ENCODE peak calls at places on chromosomes 5 and 9, in eight cellular contexts. One of them, this sample, is unnamed.

GRCh38 chr5:9456435-9457042 is 89.3 kb downstream of the SEMA5A start:
- DNase-seq in ovary: no peak
- DNase-seq in CD4-positive, alpha-beta T cell: no peak
- DNase-seq in ascending aorta: no peak
- DNase-seq in osteoblast: peak
- DNase-seq in cardiac muscle cell: no peak
- DNase-seq in GM13976: no peak
- DNase-seq in Calu3: no peak
- DNase-seq in this sample: no peak

GRCh38 chr9:29750062-29750461 is 2176.8 kb upstream of the C9orf72 start:
- DNase-seq in ovary: no peak
- DNase-seq in CD4-positive, alpha-beta T cell: no peak
- DNase-seq in ascending aorta: no peak
- DNase-seq in osteoblast: no peak
- DNase-seq in cardiac muscle cell: peak
- DNase-seq in GM13976: no peak
- DNase-seq in Calu3: no peak
- DNase-seq in this sample: no peak

GRCh38 chr9:12702160-12702758 is 9.1 kb downstream of the TYRP1 start:
- DNase-seq in ovary: no peak
- DNase-seq in CD4-positive, alpha-beta T cell: no peak
- DNase-seq in ascending aorta: peak
- DNase-seq in osteoblast: no peak
- DNase-seq in cardiac muscle cell: peak
- DNase-seq in GM13976: no peak
- DNase-seq in Calu3: peak
- DNase-seq in this sample: no peak

GRCh38 chr9:137369111-137369787 is 53.7 kb downstream of the EXD3 start:
- DNase-seq in ovary: peak
- DNase-seq in CD4-positive, alpha-beta T cell: no peak
- DNase-seq in ascending aorta: peak
- DNase-seq in osteoblast: peak
- DNase-seq in cardiac muscle cell: no peak
- DNase-seq in GM13976: no peak
- DNase-seq in Calu3: no peak
- DNase-seq in this sample: no peak

GRCh38 chr5:57117601-57118000 is 56.3 kb upstream of the GPBP1 start:
- DNase-seq in ovary: no peak
- DNase-seq in CD4-positive, alpha-beta T cell: peak
- DNase-seq in ascending aorta: no peak
- DNase-seq in osteoblast: peak
- DNase-seq in cardiac muscle cell: no peak
- DNase-seq in GM13976: no peak
- DNase-seq in Calu3: no peak
- DNase-seq in this sample: no peak

GRCh38 chr5:137254695-137255094 is 244.4 kb downstream of the SPOCK1 start:
- DNase-seq in ovary: no peak
- DNase-seq in CD4-positive, alpha-beta T cell: no peak
- DNase-seq in ascending aorta: no peak
- DNase-seq in osteoblast: no peak
- DNase-seq in cardiac muscle cell: peak
- DNase-seq in GM13976: no peak
- DNase-seq in Calu3: no peak
- DNase-seq in this sample: no peak

GRCh38 chr5:16596541-16596940 is 20.3 kb downstream of the RETREG1 start:
- DNase-seq in ovary: no peak
- DNase-seq in CD4-positive, alpha-beta T cell: no peak
- DNase-seq in ascending aorta: no peak
- DNase-seq in osteoblast: no peak
- DNase-seq in cardiac muscle cell: no peak
- DNase-seq in GM13976: no peak
- DNase-seq in Calu3: no peak
- DNase-seq in this sample: no peak

GRCh38 chr5:95803271-95804148 is 19.0 kb downstream of the GLRX start:
- DNase-seq in ovary: no peak
- DNase-seq in CD4-positive, alpha-beta T cell: no peak
- DNase-seq in ascending aorta: no peak
- DNase-seq in osteoblast: no peak
- DNase-seq in cardiac muscle cell: no peak
- DNase-seq in GM13976: no peak
- DNase-seq in Calu3: peak
- DNase-seq in this sample: no peak

GRCh38 chr5:136382791-136383190 is 17.4 kb upstream of the TRPC7 start:
- DNase-seq in ovary: no peak
- DNase-seq in CD4-positive, alpha-beta T cell: no peak
- DNase-seq in ascending aorta: no peak
- DNase-seq in osteoblast: no peak
- DNase-seq in cardiac muscle cell: no peak
- DNase-seq in GM13976: no peak
- DNase-seq in Calu3: no peak
- DNase-seq in this sample: no peak

GRCh38 chr5:172683696-172684464 is 42.8 kb downstream of the NEURL1B start:
- DNase-seq in ovary: no peak
- DNase-seq in CD4-positive, alpha-beta T cell: peak
- DNase-seq in ascending aorta: no peak
- DNase-seq in osteoblast: peak
- DNase-seq in cardiac muscle cell: no peak
- DNase-seq in GM13976: peak
- DNase-seq in Calu3: no peak
- DNase-seq in this sample: no peak

GRCh38 chr9:120531683-120532300 is 48.2 kb downstream of the CDK5RAP2 start:
- DNase-seq in ovary: no peak
- DNase-seq in CD4-positive, alpha-beta T cell: no peak
- DNase-seq in ascending aorta: no peak
- DNase-seq in osteoblast: peak
- DNase-seq in cardiac muscle cell: peak
- DNase-seq in GM13976: peak
- DNase-seq in Calu3: peak
- DNase-seq in this sample: no peak

GRCh38 chr9:38298503-38298902 is 94.0 kb upstream of the ALDH1B1 start:
- DNase-seq in ovary: no peak
- DNase-seq in CD4-positive, alpha-beta T cell: no peak
- DNase-seq in ascending aorta: no peak
- DNase-seq in osteoblast: no peak
- DNase-seq in cardiac muscle cell: no peak
- DNase-seq in GM13976: no peak
- DNase-seq in Calu3: no peak
- DNase-seq in this sample: no peak

GRCh38 chr9:105142406-105143092 is 101.9 kb upstream of the SLC44A1 start:
- DNase-seq in ovary: no peak
- DNase-seq in CD4-positive, alpha-beta T cell: no peak
- DNase-seq in ascending aorta: peak
- DNase-seq in osteoblast: peak
- DNase-seq in cardiac muscle cell: peak
- DNase-seq in GM13976: no peak
- DNase-seq in Calu3: no peak
- DNase-seq in this sample: no peak

GRCh38 chr5:141598389-141599360 is 20.1 kb downstream of the DIAPH1 start:
- DNase-seq in ovary: no peak
- DNase-seq in CD4-positive, alpha-beta T cell: no peak
- DNase-seq in ascending aorta: no peak
- DNase-seq in osteoblast: peak
- DNase-seq in cardiac muscle cell: no peak
- DNase-seq in GM13976: no peak
- DNase-seq in Calu3: no peak
- DNase-seq in this sample: no peak

GRCh38 chr9:71944754-71945409 is 33.4 kb downstream of the C9orf85 start:
- DNase-seq in ovary: no peak
- DNase-seq in CD4-positive, alpha-beta T cell: no peak
- DNase-seq in ascending aorta: no peak
- DNase-seq in osteoblast: peak
- DNase-seq in cardiac muscle cell: no peak
- DNase-seq in GM13976: no peak
- DNase-seq in Calu3: peak
- DNase-seq in this sample: no peak

GRCh38 chr5:102770803-102771202 is 15.7 kb downstream of the PAM start:
- DNase-seq in ovary: no peak
- DNase-seq in CD4-positive, alpha-beta T cell: no peak
- DNase-seq in ascending aorta: no peak
- DNase-seq in osteoblast: no peak
- DNase-seq in cardiac muscle cell: no peak
- DNase-seq in GM13976: no peak
- DNase-seq in Calu3: no peak
- DNase-seq in this sample: no peak

GRCh38 chr5:59174248-59174844 is 591.5 kb downstream of the RAB3C start:
- DNase-seq in ovary: no peak
- DNase-seq in CD4-positive, alpha-beta T cell: no peak
- DNase-seq in ascending aorta: no peak
- DNase-seq in osteoblast: peak
- DNase-seq in cardiac muscle cell: peak
- DNase-seq in GM13976: peak
- DNase-seq in Calu3: peak
- DNase-seq in this sample: no peak

GRCh38 chr5:62538017-62538942 is 40.3 kb upstream of the LRRC70 start:
- DNase-seq in ovary: no peak
- DNase-seq in CD4-positive, alpha-beta T cell: no peak
- DNase-seq in ascending aorta: no peak
- DNase-seq in osteoblast: no peak
- DNase-seq in cardiac muscle cell: peak
- DNase-seq in GM13976: no peak
- DNase-seq in Calu3: no peak
- DNase-seq in this sample: no peak

GRCh38 chr5:545641-546375 is 21.6 kb upstream of the SLC9A3 start:
- DNase-seq in ovary: no peak
- DNase-seq in CD4-positive, alpha-beta T cell: no peak
- DNase-seq in ascending aorta: no peak
- DNase-seq in osteoblast: no peak
- DNase-seq in cardiac muscle cell: no peak
- DNase-seq in GM13976: no peak
- DNase-seq in Calu3: no peak
- DNase-seq in this sample: no peak

DNA sequence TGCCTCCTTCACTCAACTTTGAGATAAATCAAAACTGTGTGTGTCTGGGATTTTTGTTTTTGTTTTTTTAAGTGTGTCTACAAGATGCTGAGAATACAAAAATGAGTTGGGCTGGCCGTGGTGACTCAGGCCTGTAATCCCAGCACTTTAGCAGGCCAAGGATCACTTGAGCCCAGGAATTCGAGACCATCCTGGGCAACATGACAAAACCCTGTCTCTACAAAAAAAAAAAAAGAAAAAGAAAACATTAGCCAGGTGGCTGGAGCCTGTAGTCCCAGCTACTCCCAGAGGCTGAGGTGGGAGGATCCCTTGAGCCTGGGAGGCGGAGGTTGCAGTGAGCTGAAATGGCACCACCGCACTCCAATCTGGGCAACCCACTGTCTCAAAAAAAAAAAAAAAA is 21.0 kb downstream of the HNRNPK start:
- DNase-seq in ovary: peak
- DNase-seq in CD4-positive, alpha-beta T cell: no peak
- DNase-seq in ascending aorta: no peak
- DNase-seq in osteoblast: peak
- DNase-seq in cardiac muscle cell: peak
- DNase-seq in GM13976: no peak
- DNase-seq in Calu3: no peak
- DNase-seq in this sample: no peak
- TF ChIP-seq CTCF in ovary: no peak
- TF ChIP-seq CTCF in CD4-positive, alpha-beta T cell: no peak
- TF ChIP-seq CTCF in ascending aorta: no peak
- TF ChIP-seq CTCF in osteoblast: no peak
- TF ChIP-seq CTCF in cardiac muscle cell: no peak
- TF ChIP-seq CTCF in GM13976: no peak
- TF ChIP-seq CTCF in Calu3: no peak
- TF ChIP-seq CTCF in this sample: no peak

GRCh38 chr5:28065664-28066063 is 1027.3 kb upstream of the CDH9 start:
- DNase-seq in ovary: no peak
- DNase-seq in CD4-positive, alpha-beta T cell: no peak
- DNase-seq in ascending aorta: no peak
- DNase-seq in osteoblast: no peak
- DNase-seq in cardiac muscle cell: no peak
- DNase-seq in GM13976: no peak
- DNase-seq in Calu3: no peak
- DNase-seq in this sample: no peak

DNA sequence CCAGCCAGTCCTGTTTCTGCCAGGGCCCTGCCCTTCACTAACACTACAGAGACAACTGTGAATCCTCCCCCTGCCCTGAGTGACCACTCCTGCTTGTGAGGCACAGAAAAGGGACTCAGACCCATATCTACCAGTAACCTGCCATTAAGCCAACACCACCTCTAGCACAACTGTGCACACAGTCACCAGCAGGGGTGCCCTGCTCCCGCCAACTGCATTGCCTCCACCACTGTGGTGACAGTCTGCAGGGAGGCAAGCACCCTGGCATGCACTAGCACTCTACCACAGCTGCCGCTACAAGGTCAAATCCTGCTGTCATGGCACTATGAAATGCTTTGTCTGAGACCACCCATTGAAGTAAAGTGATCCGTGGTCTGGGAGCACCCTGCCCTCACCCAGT is 1028.5 kb upstream of the CDH9 start:
- DNase-seq in ovary: no peak
- DNase-seq in CD4-positive, alpha-beta T cell: no peak
- DNase-seq in ascending aorta: peak
- DNase-seq in osteoblast: no peak
- DNase-seq in cardiac muscle cell: no peak
- DNase-seq in GM13976: no peak
- DNase-seq in Calu3: no peak
- DNase-seq in this sample: no peak
- TF ChIP-seq CTCF in ovary: no peak
- TF ChIP-seq CTCF in CD4-positive, alpha-beta T cell: no peak
- TF ChIP-seq CTCF in ascending aorta: no peak
- TF ChIP-seq CTCF in osteoblast: no peak
- TF ChIP-seq CTCF in cardiac muscle cell: no peak
- TF ChIP-seq CTCF in GM13976: no peak
- TF ChIP-seq CTCF in Calu3: no peak
- TF ChIP-seq CTCF in this sample: no peak

DNA sequence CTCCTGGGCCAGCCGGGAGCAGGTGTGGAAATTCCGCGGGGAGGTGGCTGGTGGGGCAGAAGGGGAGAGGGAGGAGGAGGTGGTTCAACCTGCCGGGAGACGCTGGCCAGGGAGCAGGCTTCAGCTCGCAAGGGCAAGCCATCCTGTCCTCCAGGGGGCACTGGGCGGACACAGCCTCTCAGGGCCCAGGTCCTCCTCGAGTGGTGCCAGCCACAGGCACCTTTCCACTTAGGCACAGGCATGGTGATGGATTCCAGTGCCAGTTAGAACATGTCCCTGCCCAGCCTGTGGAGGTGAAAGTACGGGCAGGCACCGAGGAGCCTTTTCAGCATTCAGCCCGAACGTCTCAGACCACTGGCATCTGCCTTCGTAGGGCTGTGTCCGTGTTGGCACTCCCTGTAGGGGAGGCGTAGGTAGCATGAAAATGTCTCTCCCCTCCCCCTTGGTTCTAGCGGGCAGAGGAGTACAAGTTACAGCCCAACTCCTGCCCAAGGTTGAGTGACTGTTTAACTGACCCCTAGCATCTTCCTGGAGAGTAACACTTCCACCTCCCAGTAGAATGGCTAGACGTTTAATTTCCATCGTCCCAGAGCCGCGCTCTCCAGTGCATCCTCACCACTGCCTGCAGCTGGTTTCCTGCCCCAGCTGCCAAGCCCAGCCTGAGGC is 48.9 kb downstream of the DAB2IP start:
- DNase-seq in ovary: peak
- DNase-seq in CD4-positive, alpha-beta T cell: no peak
- DNase-seq in ascending aorta: peak
- DNase-seq in osteoblast: peak
- DNase-seq in cardiac muscle cell: peak
- DNase-seq in GM13976: peak
- DNase-seq in Calu3: peak
- DNase-seq in this sample: no peak
- TF ChIP-seq CTCF in ovary: no peak
- TF ChIP-seq CTCF in CD4-positive, alpha-beta T cell: no peak
- TF ChIP-seq CTCF in ascending aorta: peak
- TF ChIP-seq CTCF in osteoblast: peak
- TF ChIP-seq CTCF in cardiac muscle cell: peak
- TF ChIP-seq CTCF in GM13976: peak
- TF ChIP-seq CTCF in Calu3: peak
- TF ChIP-seq CTCF in this sample: no peak

GRCh38 chr5:132591140-132591539 is 34.4 kb downstream of the RAD50 start:
- DNase-seq in ovary: no peak
- DNase-seq in CD4-positive, alpha-beta T cell: no peak
- DNase-seq in ascending aorta: no peak
- DNase-seq in osteoblast: no peak
- DNase-seq in cardiac muscle cell: peak
- DNase-seq in GM13976: peak
- DNase-seq in Calu3: no peak
- DNase-seq in this sample: no peak
- TF ChIP-seq CTCF in ovary: no peak
- TF ChIP-seq CTCF in CD4-positive, alpha-beta T cell: no peak
- TF ChIP-seq CTCF in ascending aorta: no peak
- TF ChIP-seq CTCF in osteoblast: peak
- TF ChIP-seq CTCF in cardiac muscle cell: no peak
- TF ChIP-seq CTCF in GM13976: no peak
- TF ChIP-seq CTCF in Calu3: no peak
- TF ChIP-seq CTCF in this sample: no peak

This sample was measured in omental fat pad.